ENCODE peak calls at places on chromosomes 2 and 18, in ten cellular contexts. Q, A, Y, W, F, B, V, L, H and M are unnamed samples.

GRCh38 chr2:187139469-187139868 is 290.5 kb upstream of the ZSWIM2 start:
- DNase-seq in Q (no peak), A (no peak), Y (no peak), W (no peak), F (no peak), B (no peak), V (no peak), L (no peak), H (no peak), M (no peak)

GRCh38 chr2:85259865-85260264 is 67.9 kb downstream of the TGOLN2 start:
- DNase-seq in Q (no peak), A (no peak), Y (no peak), W (no peak), F (no peak), B (no peak), V (no peak), L (no peak), H (no peak), M (no peak)

GRCh38 chr2:218260742-218261423 is at the start of gene GPBAR1:
- DNase-seq in Q (no peak), A (no peak), Y (no peak), W (no peak), F (no peak), B (peak), V (no peak), L (no peak), H (peak), M (no peak)

GRCh38 chr2:37324536-37324785 is 172 bp downstream of the PRKD3 start:
- DNase-seq in Q (peak), A (no peak), Y (peak), W (peak), F (peak), B (peak), V (no peak), L (no peak), H (peak), M (peak)

GRCh38 chr18:48902856-48903601 is 47.7 kb downstream of the SMAD7 start:
- DNase-seq in Q (no peak), A (peak), Y (no peak), W (peak), F (no peak), B (peak), V (no peak), L (peak), H (peak), M (peak)

GRCh38 chr2:44777542-44777941 is 164.0 kb upstream of the SIX3 start:
- DNase-seq in Q (no peak), A (no peak), Y (no peak), W (no peak), F (no peak), B (no peak), V (no peak), L (no peak), H (no peak), M (no peak)

GRCh38 chr2:158773121-158773520 is 22.0 kb upstream of the DAPL1 start:
- DNase-seq in Q (no peak), A (peak), Y (no peak), W (no peak), F (no peak), B (no peak), V (no peak), L (no peak), H (no peak), M (peak)

GRCh38 chr2:232162191-232162590 is 200.7 kb downstream of the DIS3L2 start:
- DNase-seq in Q (no peak), A (no peak), Y (no peak), W (no peak), F (no peak), B (no peak), V (no peak), L (no peak), H (no peak), M (peak)

GRCh38 chr2:101388232-101388631 is 929 bp upstream of the CREG2 start:
- DNase-seq in Q (no peak), A (peak), Y (no peak), W (no peak), F (no peak), B (no peak), V (no peak), L (no peak), H (no peak), M (peak)

GRCh38 chr2:23944527-23944926 is 4.3 kb downstream of the UBXN2A start:
- DNase-seq in Q (no peak), A (no peak), Y (no peak), W (no peak), F (no peak), B (no peak), V (no peak), L (no peak), H (no peak), M (no peak)

GRCh38 chr18:68848242-68848641 is 50.4 kb downstream of the CCDC102B start:
- DNase-seq in Q (no peak), A (no peak), Y (no peak), W (no peak), F (no peak), B (no peak), V (no peak), L (no peak), H (no peak), M (no peak)

GRCh38 chr2:133561045-133561852 is 7.0 kb downstream of the NCKAP5 start:
- DNase-seq in Q (no peak), A (no peak), Y (no peak), W (no peak), F (no peak), B (no peak), V (no peak), L (peak), H (no peak), M (peak)

GRCh38 chr2:52976132-52976949 is 791.3 kb upstream of the CHAC2 start:
- DNase-seq in Q (no peak), A (no peak), Y (no peak), W (no peak), F (no peak), B (no peak), V (no peak), L (peak), H (no peak), M (peak)

GRCh38 chr18:45255142-45255890 is 360.0 kb upstream of the SLC14A2 start:
- DNase-seq in Q (no peak), A (no peak), Y (no peak), W (peak), F (no peak), B (peak), V (no peak), L (peak), H (peak), M (peak)

GRCh38 chr2:196660264-196660663 is 20.7 kb downstream of the CCDC150 start:
- DNase-seq in Q (no peak), A (no peak), Y (no peak), W (no peak), F (no peak), B (no peak), V (no peak), L (peak), H (no peak), M (peak)

GRCh38 chr2:164213916-164214315 is 407.4 kb downstream of the GRB14 start:
- DNase-seq in Q (no peak), A (no peak), Y (no peak), W (no peak), F (no peak), B (no peak), V (no peak), L (no peak), H (no peak), M (no peak)

GRCh38 chr2:140657657-140658056 is 1473.2 kb downstream of the LRP1B start:
- DNase-seq in Q (no peak), A (no peak), Y (no peak), W (no peak), F (no peak), B (no peak), V (no peak), L (no peak), H (no peak), M (peak)

GRCh38 chr2:45860136-45861106 is 208.9 kb downstream of the PRKCE start:
- DNase-seq in Q (peak), A (peak), Y (peak), W (peak), F (no peak), B (peak), V (no peak), L (peak), H (peak), M (peak)

GRCh38 chr18:52046842-52047241 is 293.2 kb upstream of the DCC start:
- DNase-seq in Q (no peak), A (no peak), Y (no peak), W (no peak), F (no peak), B (no peak), V (no peak), L (no peak), H (no peak), M (no peak)

GRCh38 chr2:210169871-210170441 is 1.3 kb downstream of the KANSL1L start:
- DNase-seq in Q (no peak), A (no peak), Y (no peak), W (no peak), F (no peak), B (no peak), V (peak), L (no peak), H (no peak), M (peak)

GRCh38 chr18:58497845-58498244 is 131.0 kb downstream of the ALPK2 start:
- DNase-seq in Q (no peak), A (no peak), Y (no peak), W (no peak), F (no peak), B (no peak), V (no peak), L (no peak), H (no peak), M (no peak)

GRCh38 chr2:73156539-73157124 is 43.9 kb upstream of the RAB11FIP5 start:
- DNase-seq in Q (peak), A (peak), Y (peak), W (peak), F (peak), B (peak), V (no peak), L (peak), H (peak), M (peak)

DNA sequence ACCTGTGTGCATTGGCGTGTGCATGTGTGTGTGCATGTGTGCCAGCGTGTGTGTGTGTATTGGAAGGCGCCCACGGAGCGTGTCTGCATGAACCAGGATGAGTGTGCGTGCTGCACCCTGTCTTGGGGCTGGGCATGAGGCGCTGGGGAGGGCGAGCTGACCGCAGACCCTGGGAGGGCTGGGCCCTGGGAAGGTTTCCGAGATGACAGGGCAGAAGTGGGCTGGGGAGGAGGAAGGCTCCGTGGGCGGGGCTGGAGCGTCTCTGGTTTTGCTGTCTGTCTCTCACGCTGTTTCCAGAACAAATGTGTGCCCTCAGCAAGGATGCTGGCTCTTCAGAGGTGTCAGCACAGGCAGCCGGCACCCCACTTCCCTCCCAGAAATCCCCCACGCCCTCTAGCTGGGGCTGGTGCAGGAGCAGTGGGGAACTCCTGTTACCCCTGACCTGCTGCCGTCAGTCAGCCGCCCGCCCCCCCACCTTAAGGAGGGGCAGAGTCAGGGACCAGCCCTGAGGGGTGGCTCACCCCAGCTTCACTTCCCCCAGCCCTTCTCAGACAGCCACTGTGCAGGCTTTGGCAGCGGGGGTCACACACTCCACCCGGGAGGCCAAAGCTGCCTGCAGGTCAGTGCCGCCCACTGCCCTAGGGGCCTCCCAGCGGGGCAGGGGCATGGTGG is at the start of gene GPR35:
- DNase-seq in Q (no peak), A (peak), Y (peak), W (no peak), F (peak), B (peak), V (peak), L (peak), H (peak), M (peak)
- H3K27ac ChIP-seq in Q (no peak), A (no peak), Y (no peak), W (no peak), F (peak), B (no peak), V (peak), L (no peak), H (no peak), M (no peak)

DNA sequence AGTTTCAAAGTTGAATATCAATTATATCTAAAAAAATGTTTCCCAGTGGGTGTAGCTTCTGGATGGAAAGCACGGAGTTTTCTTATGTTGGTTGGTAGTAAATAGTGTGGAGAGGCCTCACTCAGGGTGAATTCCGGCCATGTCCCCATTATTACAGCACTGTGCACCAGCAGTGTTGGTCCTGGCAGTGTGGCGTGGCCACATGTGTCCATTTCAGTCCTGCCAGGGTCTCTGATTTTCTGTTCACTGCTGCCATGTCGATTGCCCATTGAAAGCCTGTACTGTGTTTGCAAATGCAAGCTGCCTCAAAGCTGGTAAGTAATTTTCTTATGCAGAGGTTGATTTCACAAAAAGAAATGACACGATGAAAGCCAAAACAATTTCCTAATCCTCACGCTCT is 386.2 kb downstream of the GALR1 start:
- DNase-seq in Q (no peak), A (no peak), Y (no peak), W (no peak), F (no peak), B (no peak), V (no peak), L (no peak), H (no peak), M (no peak)
- H3K4me3 ChIP-seq in Q (no peak), A (no peak), Y (no peak), W (no peak), F (no peak), B (no peak), V (no peak), L (no peak), H (no peak), M (no peak)

DNA sequence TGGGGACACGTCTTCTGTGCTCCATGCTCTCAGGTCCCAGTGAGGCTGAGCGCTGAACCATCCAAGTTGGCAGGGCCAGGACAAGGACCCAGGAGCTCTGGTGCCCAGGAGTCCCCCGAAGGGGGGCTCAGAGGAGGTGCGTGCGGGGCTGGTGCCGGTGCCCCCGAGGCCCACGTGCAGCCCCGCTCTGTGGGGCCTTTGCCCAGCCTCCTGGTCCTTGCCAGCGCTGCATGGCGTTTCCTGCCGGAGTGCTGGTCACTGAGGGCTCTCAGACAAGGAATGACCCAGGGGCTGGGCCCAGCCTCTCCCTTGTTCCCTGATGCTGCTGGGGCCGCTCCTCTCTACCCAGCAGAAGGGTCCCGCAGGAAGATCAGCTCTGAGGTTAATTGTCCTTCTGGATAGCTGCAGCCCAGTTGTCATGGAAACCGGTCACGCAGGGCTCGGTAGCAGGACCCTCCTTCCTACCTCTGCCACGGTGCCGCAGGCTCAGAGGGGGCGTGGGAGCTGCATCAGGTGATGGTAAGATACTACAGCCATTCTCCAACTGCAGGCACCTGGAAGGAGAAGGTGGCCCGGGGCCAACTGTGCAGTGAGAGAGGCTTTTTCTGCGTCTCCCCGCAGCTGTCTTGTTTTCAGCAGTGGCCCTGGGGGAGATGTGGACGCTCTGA is 64.5 kb downstream of the RRM2 start:
- DNase-seq in Q (no peak), A (no peak), Y (no peak), W (no peak), F (no peak), B (no peak), V (no peak), L (no peak), H (no peak), M (no peak)
- H3K27ac ChIP-seq in Q (no peak), A (no peak), Y (no peak), W (no peak), F (no peak), B (no peak), V (no peak), L (no peak), H (no peak), M (no peak)

GRCh38 chr2:172095905-172096660 is 6.6 kb downstream of the DLX2 start:
- DNase-seq in Q (no peak), A (no peak), Y (no peak), W (no peak), F (no peak), B (no peak), V (no peak), L (peak), H (no peak), M (no peak)
- H3K4me3 ChIP-seq in Q (no peak), A (peak), Y (no peak), W (peak), F (peak), B (peak), V (peak), L (peak), H (peak), M (peak)

GRCh38 chr2:173961346-173961705 is 3.8 kb downstream of the SP3 start:
- DNase-seq in Q (no peak), A (no peak), Y (no peak), W (no peak), F (no peak), B (no peak), V (no peak), L (no peak), H (no peak), M (no peak)

GRCh38 chr2:173963817-173964564 is 1.2 kb downstream of the SP3 start:
- DNase-seq in Q (peak), A (peak), Y (peak), W (peak), F (peak), B (peak), V (peak), L (peak), H (peak), M (peak)

GRCh38 chr2:173962036-173962435 is 3.1 kb downstream of the SP3 start:
- DNase-seq in Q (no peak), A (no peak), Y (no peak), W (no peak), F (no peak), B (no peak), V (no peak), L (no peak), H (no peak), M (no peak)

GRCh38 chr2:173963323-173963816 is 1.8 kb downstream of the SP3 start:
- DNase-seq in Q (peak), A (no peak), Y (no peak), W (no peak), F (no peak), B (no peak), V (no peak), L (peak), H (peak), M (peak)

DNA sequence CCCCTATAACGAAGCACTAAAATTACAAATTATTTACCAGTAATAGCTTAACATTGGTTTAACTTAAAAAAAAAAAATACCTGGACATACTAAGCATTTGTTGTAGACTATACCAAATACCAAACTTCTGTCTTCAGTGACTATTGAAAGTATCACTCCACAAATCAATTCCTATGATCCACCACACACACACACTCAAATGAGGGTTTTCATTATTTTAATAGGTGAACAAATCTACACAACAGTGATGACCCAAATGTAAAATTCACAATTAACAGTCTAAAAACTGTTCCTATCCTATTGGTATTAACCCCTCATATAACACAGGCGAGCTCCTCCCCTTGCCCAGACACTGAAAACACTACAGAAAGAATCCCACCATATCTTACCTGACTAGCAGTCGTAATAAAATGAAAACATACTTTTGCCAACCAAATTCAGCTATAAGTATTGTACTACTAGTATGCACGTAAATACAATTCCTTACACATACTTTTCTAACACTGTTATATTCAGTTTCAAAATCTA is 2.5 kb downstream of the SP3 start:
- DNase-seq in Q (no peak), A (no peak), Y (no peak), W (no peak), F (no peak), B (no peak), V (no peak), L (no peak), H (no peak), M (no peak)
- H3K27ac ChIP-seq in Q (peak), A (peak), Y (no peak), W (peak), F (peak), B (peak), V (peak), L (peak), H (peak), M (no peak)

DNA sequence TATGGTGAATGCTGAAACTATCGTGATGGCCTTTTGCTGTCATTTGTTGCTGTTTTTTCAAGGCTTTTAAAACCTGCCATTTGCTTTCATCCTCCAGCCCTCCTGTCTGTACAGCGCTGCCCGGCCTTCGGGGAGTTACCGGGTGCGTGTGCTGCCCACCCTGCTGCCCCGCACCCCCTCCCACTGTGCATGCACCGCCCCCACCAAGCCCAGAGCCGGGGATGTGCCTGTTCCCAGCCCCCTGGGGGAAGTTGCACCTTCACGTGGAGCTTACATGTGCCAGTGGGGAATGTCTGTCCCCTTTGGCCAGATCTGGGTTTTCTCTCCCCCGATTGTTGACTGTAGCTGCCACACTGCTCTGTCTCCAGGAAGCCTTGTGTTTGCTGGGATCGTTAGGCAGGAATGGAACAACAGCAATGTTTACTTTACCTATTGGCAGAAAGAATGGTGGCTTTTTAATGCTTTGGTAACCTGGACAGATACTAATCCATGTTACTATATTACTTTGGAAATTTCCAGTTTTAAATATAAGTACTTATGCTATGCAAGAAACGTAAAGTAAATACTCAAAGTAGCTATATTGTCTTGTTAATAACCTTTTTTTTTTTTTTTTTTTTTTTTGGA is 64.8 kb upstream of the RBM44 start:
- DNase-seq in Q (no peak), A (no peak), Y (no peak), W (no peak), F (no peak), B (no peak), V (no peak), L (no peak), H (peak), M (no peak)
- H3K4me3 ChIP-seq in Q (no peak), A (no peak), Y (no peak), W (peak), F (no peak), B (peak), V (no peak), L (no peak), H (peak), M (no peak)

DNA sequence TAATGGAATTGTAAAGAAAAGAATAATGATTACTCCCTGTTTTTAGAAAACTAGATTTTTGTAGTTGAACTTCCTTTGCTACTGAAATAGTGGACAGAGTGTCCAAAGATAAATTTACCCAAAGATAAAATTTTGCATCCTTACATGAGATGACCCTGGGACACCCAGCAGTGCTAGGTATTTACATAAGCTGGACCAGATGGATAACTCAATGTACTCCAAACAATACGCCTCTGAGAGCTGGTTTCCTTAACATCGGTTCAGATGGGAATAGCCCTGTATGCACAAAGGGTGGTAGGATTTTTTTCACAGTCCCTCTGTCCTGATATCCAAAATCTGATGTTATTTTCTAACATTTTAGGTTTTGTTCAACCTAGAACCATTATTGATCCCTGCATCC is 432.1 kb upstream of the ID2 start:
- DNase-seq in Q (no peak), A (no peak), Y (no peak), W (no peak), F (no peak), B (no peak), V (no peak), L (no peak), H (no peak), M (no peak)
- H3K27ac ChIP-seq in Q (no peak), A (peak), Y (no peak), W (peak), F (no peak), B (no peak), V (no peak), L (no peak), H (no peak), M (no peak)